ENCODE peak calls at places on chromosomes 11 and 22, in ten cellular contexts. One of them, this sample, is unnamed.
A peak's percentile ranks its signal among the peaks of the same experiment; 100 is the strongest.

GRCh38 chr22:43996981-43997265 is 27.2 kb upstream of the PARVB start:
- DNase-seq in body of pancreas: no peak
- DNase-seq in IMR-90: no peak
- DNase-seq in gastrocnemius medialis: no peak
- DNase-seq in stomach: no peak
- DNase-seq in uterus: no peak
- DNase-seq in A549: no peak
- DNase-seq in ovary: no peak
- DNase-seq in spleen: no peak
- DNase-seq in right lobe of liver: no peak
- DNase-seq in this sample: no peak

GRCh38 chr11:36278531-36279245 is 10.5 kb downstream of the COMMD9 start:
- DNase-seq in uterus: no peak
- DNase-seq in IMR-90: peak; percentile 47
- DNase-seq in stomach: no peak
- DNase-seq in spleen: no peak
- DNase-seq in right lobe of liver: no peak
- DNase-seq in gastrocnemius medialis: no peak
- DNase-seq in body of pancreas: no peak
- DNase-seq in ovary: no peak
- DNase-seq in A549: no peak
- DNase-seq in this sample: no peak

GRCh38 chr11:38818720-38819119 is 2220.7 kb upstream of the RAG2 start:
- DNase-seq in body of pancreas: no peak
- DNase-seq in A549: no peak
- DNase-seq in ovary: no peak
- DNase-seq in gastrocnemius medialis: no peak
- DNase-seq in right lobe of liver: no peak
- DNase-seq in IMR-90: peak; percentile 0
- DNase-seq in stomach: no peak
- DNase-seq in spleen: no peak
- DNase-seq in uterus: no peak
- DNase-seq in this sample: no peak

GRCh38 chr22:41557401-41558240 is 3.2 kb upstream of the CSDC2 start:
- DNase-seq in A549: no peak
- DNase-seq in body of pancreas: peak; percentile 61
- DNase-seq in stomach: peak; percentile 78
- DNase-seq in gastrocnemius medialis: no peak
- DNase-seq in ovary: peak; percentile 97
- DNase-seq in spleen: no peak
- DNase-seq in uterus: peak; percentile 79
- DNase-seq in right lobe of liver: peak; percentile 72
- DNase-seq in IMR-90: peak; percentile 94
- DNase-seq in this sample: peak; percentile 57

GRCh38 chr22:46355996-46356471 is 20.5 kb downstream of the TRMU start:
- DNase-seq in spleen: no peak
- DNase-seq in uterus: no peak
- DNase-seq in IMR-90: no peak
- DNase-seq in stomach: no peak
- DNase-seq in gastrocnemius medialis: no peak
- DNase-seq in right lobe of liver: no peak
- DNase-seq in A549: no peak
- DNase-seq in body of pancreas: no peak
- DNase-seq in ovary: no peak
- DNase-seq in this sample: no peak

GRCh38 chr11:78801161-78801884 is 226.7 kb upstream of the NARS2 start:
- DNase-seq in uterus: peak; percentile 52
- DNase-seq in ovary: no peak
- DNase-seq in stomach: peak; percentile 69
- DNase-seq in A549: no peak
- DNase-seq in IMR-90: peak; percentile 98
- DNase-seq in right lobe of liver: no peak
- DNase-seq in spleen: no peak
- DNase-seq in body of pancreas: peak; percentile 41
- DNase-seq in gastrocnemius medialis: peak; percentile 44
- DNase-seq in this sample: peak; percentile 74

GRCh38 chr11:124934862-124935547 is 842 bp downstream of the HEPACAM start:
- DNase-seq in uterus: no peak
- DNase-seq in ovary: no peak
- DNase-seq in spleen: no peak
- DNase-seq in IMR-90: peak; percentile 96
- DNase-seq in body of pancreas: no peak
- DNase-seq in gastrocnemius medialis: no peak
- DNase-seq in A549: no peak
- DNase-seq in right lobe of liver: no peak
- DNase-seq in stomach: no peak
- DNase-seq in this sample: no peak

GRCh38 chr11:132803436-132803835 is 728.9 kb downstream of the OPCML start:
- DNase-seq in gastrocnemius medialis: no peak
- DNase-seq in body of pancreas: no peak
- DNase-seq in IMR-90: peak; percentile 32
- DNase-seq in uterus: no peak
- DNase-seq in stomach: no peak
- DNase-seq in spleen: no peak
- DNase-seq in A549: no peak
- DNase-seq in right lobe of liver: no peak
- DNase-seq in ovary: no peak
- DNase-seq in this sample: no peak

GRCh38 chr11:20397281-20397680 is 9.8 kb downstream of the PRMT3 start:
- DNase-seq in spleen: no peak
- DNase-seq in A549: peak; percentile 38
- DNase-seq in uterus: no peak
- DNase-seq in body of pancreas: no peak
- DNase-seq in ovary: no peak
- DNase-seq in stomach: no peak
- DNase-seq in right lobe of liver: no peak
- DNase-seq in IMR-90: peak; percentile 57
- DNase-seq in gastrocnemius medialis: no peak
- DNase-seq in this sample: no peak

GRCh38 chr11:15629690-15630321 is 515.1 kb downstream of the INSC start:
- DNase-seq in stomach: peak; percentile 70
- DNase-seq in A549: no peak
- DNase-seq in ovary: no peak
- DNase-seq in spleen: no peak
- DNase-seq in gastrocnemius medialis: peak; percentile 15
- DNase-seq in right lobe of liver: peak; percentile 65
- DNase-seq in IMR-90: no peak
- DNase-seq in uterus: no peak
- DNase-seq in body of pancreas: peak; percentile 55
- DNase-seq in this sample: peak; percentile 33

GRCh38 chr11:95461858-95462257 is 230.9 kb upstream of the SESN3 start:
- DNase-seq in ovary: no peak
- DNase-seq in gastrocnemius medialis: no peak
- DNase-seq in A549: no peak
- DNase-seq in right lobe of liver: no peak
- DNase-seq in stomach: no peak
- DNase-seq in spleen: no peak
- DNase-seq in uterus: no peak
- DNase-seq in IMR-90: no peak
- DNase-seq in body of pancreas: no peak
- DNase-seq in this sample: no peak

GRCh38 chr22:28142361-28142801 is 223.3 kb upstream of the PITPNB start:
- DNase-seq in uterus: peak; percentile 36
- DNase-seq in ovary: no peak
- DNase-seq in A549: no peak
- DNase-seq in spleen: no peak
- DNase-seq in gastrocnemius medialis: no peak
- DNase-seq in right lobe of liver: no peak
- DNase-seq in stomach: no peak
- DNase-seq in body of pancreas: no peak
- DNase-seq in IMR-90: peak; percentile 85
- DNase-seq in this sample: peak; percentile 48

GRCh38 chr22:20028855-20029549 is 8.1 kb downstream of the TANGO2 start:
- DNase-seq in IMR-90: no peak
- DNase-seq in ovary: no peak
- DNase-seq in uterus: no peak
- DNase-seq in A549: no peak
- DNase-seq in body of pancreas: no peak
- DNase-seq in gastrocnemius medialis: no peak
- DNase-seq in right lobe of liver: no peak
- DNase-seq in spleen: no peak
- DNase-seq in stomach: no peak
- DNase-seq in this sample: no peak

GRCh38 chr11:112961751-112962747 is 829 bp downstream of the NCAM1 start:
- DNase-seq in spleen: peak; percentile 75
- DNase-seq in ovary: peak; percentile 41
- DNase-seq in stomach: no peak
- DNase-seq in body of pancreas: no peak
- DNase-seq in IMR-90: no peak
- DNase-seq in gastrocnemius medialis: no peak
- DNase-seq in A549: no peak
- DNase-seq in uterus: peak; percentile 52
- DNase-seq in right lobe of liver: peak; percentile 24
- DNase-seq in this sample: no peak

DNA sequence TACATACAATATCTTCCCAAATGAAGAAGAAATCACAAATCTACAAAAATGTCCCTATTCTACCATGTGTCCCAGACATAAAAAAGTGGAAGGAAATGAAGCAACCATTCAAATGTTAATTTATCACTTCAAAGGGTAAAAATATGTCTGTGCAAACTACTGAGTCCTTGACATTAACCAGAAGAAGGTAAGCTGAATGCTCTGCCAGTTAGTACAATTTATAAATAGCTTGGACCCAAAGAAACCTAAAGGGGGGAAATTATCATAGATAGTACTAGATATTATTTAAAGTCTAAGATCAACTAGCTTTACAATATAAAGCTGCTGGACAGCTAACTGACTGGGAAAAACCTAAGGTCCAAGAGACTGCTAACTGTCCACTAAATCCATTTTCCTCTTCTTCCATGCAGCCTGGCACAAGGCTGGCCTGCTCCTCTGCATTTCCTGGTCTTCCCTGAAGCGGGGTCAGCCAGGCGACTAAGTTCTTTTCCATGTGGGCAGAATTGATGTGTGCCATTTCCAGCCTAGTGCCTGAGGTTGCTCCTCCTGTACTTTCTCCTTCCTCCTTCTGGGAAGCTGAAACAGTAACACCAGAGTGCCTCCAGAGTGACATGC is 190.9 kb downstream of the CADM1 start:
- DNase-seq in ovary: no peak
- DNase-seq in gastrocnemius medialis: no peak
- DNase-seq in A549: no peak
- DNase-seq in spleen: no peak
- DNase-seq in IMR-90: no peak
- DNase-seq in right lobe of liver: no peak
- DNase-seq in body of pancreas: no peak
- DNase-seq in stomach: no peak
- DNase-seq in uterus: no peak
- DNase-seq in this sample: no peak
- TF ChIP-seq POLR2A in ovary: no peak
- TF ChIP-seq POLR2A in gastrocnemius medialis: no peak
- TF ChIP-seq POLR2A in A549: no peak
- TF ChIP-seq POLR2A in spleen: no peak
- TF ChIP-seq POLR2A in IMR-90: no peak
- TF ChIP-seq POLR2A in right lobe of liver: no peak
- TF ChIP-seq POLR2A in body of pancreas: no peak
- TF ChIP-seq POLR2A in stomach: no peak
- TF ChIP-seq POLR2A in uterus: no peak
- TF ChIP-seq POLR2A in this sample: no peak

GRCh38 chr11:45179686-45180085 is 33.2 kb downstream of the PRDM11 start:
- DNase-seq in A549: no peak
- DNase-seq in ovary: no peak
- DNase-seq in body of pancreas: no peak
- DNase-seq in gastrocnemius medialis: no peak
- DNase-seq in spleen: no peak
- DNase-seq in uterus: no peak
- DNase-seq in stomach: no peak
- DNase-seq in right lobe of liver: no peak
- DNase-seq in IMR-90: no peak
- DNase-seq in this sample: no peak
- H3K27ac ChIP-seq in A549: peak overlapping the region; percentile 98
- H3K27ac ChIP-seq in ovary: peak overlapping the region; percentile 82
- H3K27ac ChIP-seq in body of pancreas: peak overlapping the region; percentile 92
- H3K27ac ChIP-seq in gastrocnemius medialis: peak overlapping the region; percentile 84
- H3K27ac ChIP-seq in spleen: no peak overlapping the region
- H3K27ac ChIP-seq in uterus: peak overlapping the region; percentile 86
- H3K27ac ChIP-seq in stomach: no peak overlapping the region
- H3K27ac ChIP-seq in right lobe of liver: no peak overlapping the region
- H3K27ac ChIP-seq in IMR-90: no peak overlapping the region
- H3K27ac ChIP-seq in this sample: peak overlapping the region; percentile 91

GRCh38 chr11:108733479-108734116 is 68.7 kb downstream of the DDX10 start:
- DNase-seq in IMR-90: peak; percentile 62
- DNase-seq in uterus: no peak
- DNase-seq in gastrocnemius medialis: no peak
- DNase-seq in stomach: no peak
- DNase-seq in ovary: no peak
- DNase-seq in right lobe of liver: no peak
- DNase-seq in A549: no peak
- DNase-seq in spleen: no peak
- DNase-seq in body of pancreas: no peak
- DNase-seq in this sample: no peak
- TF ChIP-seq POLR2A in IMR-90: no peak
- TF ChIP-seq POLR2A in uterus: no peak
- TF ChIP-seq POLR2A in gastrocnemius medialis: no peak
- TF ChIP-seq POLR2A in stomach: no peak
- TF ChIP-seq POLR2A in ovary: no peak
- TF ChIP-seq POLR2A in right lobe of liver: no peak
- TF ChIP-seq POLR2A in A549: no peak
- TF ChIP-seq POLR2A in spleen: no peak
- TF ChIP-seq POLR2A in body of pancreas: no peak
- TF ChIP-seq POLR2A in this sample: no peak

DNA sequence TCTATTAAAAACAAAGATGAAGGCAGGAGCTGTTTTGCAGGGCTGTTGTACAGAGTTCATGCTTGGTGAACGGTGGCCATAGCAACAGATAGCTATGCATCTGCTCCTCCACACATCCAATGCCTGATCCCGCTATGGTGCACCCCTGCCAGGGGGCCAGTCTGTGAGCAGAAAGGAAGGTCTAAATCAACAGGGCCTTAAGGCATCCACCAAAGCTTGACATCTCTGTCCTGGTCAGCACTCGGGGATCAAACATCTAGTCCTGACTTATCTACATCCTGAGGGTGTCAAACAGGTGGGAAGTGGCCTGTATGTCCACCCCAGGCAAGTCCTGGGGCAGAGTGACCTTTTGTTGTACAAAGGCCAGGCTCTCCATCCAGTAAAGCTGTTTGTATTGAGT is 36.3 kb downstream of the DKK3 start:
- DNase-seq in A549: no peak
- DNase-seq in body of pancreas: no peak
- DNase-seq in gastrocnemius medialis: no peak
- DNase-seq in uterus: no peak
- DNase-seq in right lobe of liver: no peak
- DNase-seq in ovary: no peak
- DNase-seq in spleen: no peak
- DNase-seq in stomach: peak; percentile 10
- DNase-seq in IMR-90: no peak
- DNase-seq in this sample: no peak
- H3K27ac ChIP-seq in A549: peak overlapping the region; percentile 43
- H3K27ac ChIP-seq in body of pancreas: no peak overlapping the region
- H3K27ac ChIP-seq in gastrocnemius medialis: no peak overlapping the region
- H3K27ac ChIP-seq in uterus: peak overlapping the region; percentile 82
- H3K27ac ChIP-seq in right lobe of liver: no peak overlapping the region
- H3K27ac ChIP-seq in ovary: peak overlapping the region; percentile 51
- H3K27ac ChIP-seq in spleen: no peak overlapping the region
- H3K27ac ChIP-seq in stomach: no peak overlapping the region
- H3K27ac ChIP-seq in IMR-90: no peak overlapping the region
- H3K27ac ChIP-seq in this sample: peak overlapping the region; percentile 58

This sample was measured in tibial nerve.